ENCODE peak calls at places on chromosomes 4 and X, in seven cellular contexts. D is osteoblast, C is cardiac muscle cell, Q is Peyer's patch, E is K562, M is endodermal cell, Z is GM23338. L is an unnamed sample.

GRCh38 chrX:109485470-109486340 is 3.8 kb upstream of the GUCY2F start:
- DNase-seq in D (no peak), M (peak; percentile 88), E (peak; percentile 51), Z (peak; percentile 64), Q (peak; percentile 63), C (peak; percentile 74), L (peak; percentile 58)

GRCh38 chr4:102402223-102402622 is 56.9 kb upstream of the SLC39A8 start:
- DNase-seq in D (no peak), C (no peak), Q (no peak), M (no peak), Z (no peak), E (no peak), L (no peak)

GRCh38 chr4:86981789-86982188 is 47.0 kb downstream of the AFF1 start:
- DNase-seq in M (no peak), D (no peak), Q (no peak), E (no peak), Z (no peak), C (no peak), L (no peak)

GRCh38 chrX:95346854-95347253 is 1337.8 kb upstream of the DIAPH2 start:
- DNase-seq in Z (peak; percentile 8), C (no peak), Q (no peak), M (no peak), D (no peak), E (no peak), L (peak; percentile 5)

GRCh38 chr4:42605264-42605663 is 51.6 kb downstream of the ATP8A1 start:
- DNase-seq in C (no peak), E (no peak), D (no peak), Z (no peak), Q (no peak), M (no peak), L (no peak)

GRCh38 chr4:67744561-67745283 is 9.5 kb downstream of the GNRHR start:
- DNase-seq in E (no peak), C (no peak), D (no peak), Q (no peak), M (no peak), Z (no peak), L (peak; percentile 51)

GRCh38 chr4:19725130-19725529 is 526.6 kb upstream of the SLIT2 start:
- DNase-seq in D (no peak), Q (no peak), C (peak; percentile 38), Z (no peak), E (no peak), M (no peak), L (no peak)

GRCh38 chrX:56248492-56248891 is 16.3 kb downstream of the KLF8 start:
- DNase-seq in C (peak; percentile 64), D (no peak), M (peak; percentile 78), Z (peak; percentile 64), Q (peak; percentile 26), E (peak; percentile 29), L (peak; percentile 56)

GRCh38 chr4:76250962-76251361 is 559 bp upstream of the FAM47E start:
- DNase-seq in Z (peak; percentile 37), D (no peak), M (no peak), C (no peak), Q (no peak), E (no peak), L (no peak)

GRCh38 chr4:54568184-54568583 is 89.6 kb upstream of the KIT start:
- DNase-seq in E (peak; percentile 39), M (no peak), Q (no peak), Z (no peak), C (peak; percentile 49), D (no peak), L (peak; percentile 36)

GRCh38 chr4:38210396-38211114 is 250.4 kb downstream of the PTTG2 start:
- DNase-seq in D (peak; percentile 86), E (no peak), Q (no peak), Z (peak; percentile 25), C (peak; percentile 37), M (peak; percentile 73), L (no peak)

GRCh38 chrX:21986596-21986995 is 45.5 kb upstream of the PHEX start:
- DNase-seq in C (no peak), D (peak; percentile 37), E (no peak), Z (no peak), M (no peak), Q (no peak), L (peak; percentile 36)

GRCh38 chrX:135498236-135498635 is 22.2 kb upstream of the INTS6L start:
- DNase-seq in C (no peak), M (no peak), Z (no peak), E (no peak), D (no peak), Q (no peak), L (no peak)

GRCh38 chr4:26206339-26206738 is 114.5 kb upstream of the RBPJ start:
- DNase-seq in C (peak; percentile 86), D (peak; percentile 88), M (no peak), Z (no peak), E (no peak), Q (no peak), L (no peak)

GRCh38 chrX:44312421-44312820 is 31.1 kb downstream of the EFHC2 start:
- DNase-seq in M (no peak), E (no peak), Q (no peak), D (no peak), C (no peak), Z (no peak), L (no peak)

GRCh38 chr4:7909966-7910720 is 29.5 kb downstream of the AFAP1 start:
- DNase-seq in M (no peak), C (peak; percentile 81), E (no peak), Z (no peak), D (no peak), Q (no peak), L (peak; percentile 65)

GRCh38 chr4:54063224-54063623 is 1.2 kb downstream of the CHIC2 start:
- DNase-seq in Z (no peak), E (no peak), C (peak; percentile 62), M (no peak), D (no peak), Q (no peak), L (peak; percentile 57)

GRCh38 chr4:76212851-76213414 is 691 bp downstream of the SCARB2 start:
- DNase-seq in E (no peak), D (no peak), C (peak; percentile 57), M (no peak), Q (peak; percentile 43), Z (peak; percentile 74), L (peak; percentile 38)

GRCh38 chrX:119502727-119503483 is 34.7 kb downstream of the SLC25A5 start:
- DNase-seq in Q (no peak), C (peak; percentile 33), E (no peak), M (no peak), Z (no peak), D (no peak), L (peak; percentile 74)

GRCh38 chr4:13570916-13571315 is 26.6 kb upstream of the NKX3-2 start:
- DNase-seq in C (peak; percentile 11), Z (no peak), D (peak; percentile 54), E (no peak), Q (no peak), M (no peak), L (no peak)

GRCh38 chrX:111880735-111881134 is 4.8 kb downstream of the TRPC5OS start:
- DNase-seq in C (no peak), D (no peak), E (no peak), Z (no peak), Q (no peak), M (no peak), L (no peak)

GRCh38 chr4:121791481-121791880 is 9.6 kb upstream of the EXOSC9 start:
- DNase-seq in D (peak; percentile 35), C (peak; percentile 41), Z (no peak), M (no peak), E (no peak), Q (no peak), L (no peak)

GRCh38 chr4:181952478-181952877 is 290.7 kb upstream of the TENM3 start:
- DNase-seq in D (peak; percentile 76), Q (no peak), M (no peak), C (peak; percentile 92), Z (no peak), E (no peak), L (peak; percentile 93)

GRCh38 chr4:163544407-163545038 is 50.0 kb downstream of the TMA16 start:
- DNase-seq in C (peak; percentile 68), M (peak; percentile 82), D (no peak), Z (peak; percentile 84), Q (peak; percentile 58), E (peak; percentile 79), L (peak; percentile 58)

GRCh38 chr4:129355031-129355430 is 259.1 kb downstream of the C4orf33 start:
- DNase-seq in C (peak; percentile 43), Q (no peak), Z (no peak), E (no peak), M (no peak), D (no peak), L (no peak)

GRCh38 chr4:73990988-73991883 is 3.2 kb upstream of the PPBP start:
- DNase-seq in Q (no peak), C (no peak), Z (no peak), E (peak; percentile 41), D (no peak), M (no peak), L (no peak)

GRCh38 chr4:73985528-73985852 is 2.5 kb downstream of the PPBP start:
- DNase-seq in D (no peak), Q (no peak), Z (no peak), C (no peak), M (no peak), E (no peak), L (no peak)

GRCh38 chr4:73988096-73988495 is at the start of gene PPBP:
- DNase-seq in E (no peak), D (no peak), Z (no peak), C (no peak), Q (no peak), M (no peak), L (peak; percentile 69)

GRCh38 chr4:73989928-73990327 is 1.9 kb upstream of the PPBP start:
- DNase-seq in Z (no peak), D (no peak), Q (no peak), M (no peak), C (no peak), E (no peak), L (no peak)

GRCh38 chr4:73989031-73989430 is 1.0 kb upstream of the PPBP start:
- DNase-seq in Q (no peak), E (no peak), M (no peak), C (no peak), D (no peak), Z (no peak), L (no peak)
- H3K4me3 ChIP-seq in Q (no peak overlapping the region), E (no peak overlapping the region), M (no peak overlapping the region), C (no peak overlapping the region), D (no peak overlapping the region), Z (no peak overlapping the region), L (no peak overlapping the region)

DNA sequence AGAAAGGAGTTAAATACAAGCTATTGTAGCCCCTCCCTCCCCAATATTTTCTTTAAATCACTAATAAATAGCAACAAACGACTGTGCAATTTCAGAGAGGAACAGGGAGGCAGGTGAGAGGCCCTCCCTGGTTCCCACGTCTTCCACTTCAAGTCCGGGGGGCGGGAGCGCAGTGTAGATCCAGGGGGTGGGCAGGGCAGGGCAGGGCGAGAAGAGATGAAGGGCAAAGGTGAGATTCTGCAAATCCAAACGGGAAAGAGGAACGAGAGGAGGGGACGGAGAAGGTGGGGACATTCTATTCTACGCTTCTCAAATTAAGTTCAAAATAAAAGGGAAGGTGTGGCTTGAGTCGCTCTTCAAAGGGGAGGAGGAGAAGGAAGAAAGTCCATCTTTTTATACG is 6.8 kb downstream of the NKX6-1 start:
- DNase-seq in E (no peak), M (peak; percentile 56), C (no peak), D (no peak), Z (peak; percentile 57), Q (no peak), L (no peak)
- H3K4me3 ChIP-seq in E (no peak overlapping the region), M (peak overlapping the region; percentile 61), C (no peak overlapping the region), D (no peak overlapping the region), Z (peak overlapping the region; percentile 62), Q (no peak overlapping the region), L (no peak overlapping the region)

GRCh38 chrX:10611441-10612090 is 8.8 kb downstream of the MID1 start:
- DNase-seq in Z (peak; percentile 44), C (peak; percentile 41), D (no peak), M (no peak), Q (no peak), E (no peak), L (no peak)
- H3K4me3 ChIP-seq in Z (peak overlapping the region; percentile 37), C (no peak overlapping the region), D (no peak overlapping the region), M (no peak overlapping the region), Q (no peak overlapping the region), E (no peak overlapping the region), L (no peak overlapping the region)

GRCh38 chr4:15749001-15749400 is 29.1 kb upstream of the CD38 start:
- DNase-seq in E (no peak), D (no peak), M (peak; percentile 56), C (no peak), Q (no peak), Z (peak; percentile 43), L (no peak)
- H3K4me3 ChIP-seq in E (no peak overlapping the region), D (no peak overlapping the region), M (no peak overlapping the region), C (no peak overlapping the region), Q (no peak overlapping the region), Z (no peak overlapping the region), L (no peak overlapping the region)